ENCODE peak calls at places on chromosomes 13 and 19, in four cellular contexts. F, I, T and H are unnamed samples.

GRCh38 chr13:53136554-53136953 is 107.9 kb downstream of the OLFM4 start:
- DNase-seq in F (no peak), I (no peak), T (no peak), H (no peak)

GRCh38 chr19:14514215-14514871 is 3.9 kb downstream of the DNAJB1 start:
- DNase-seq in F (no peak), I (no peak), T (no peak), H (no peak)

GRCh38 chr19:44988896-44989563 is 12.2 kb upstream of the RELB start:
- DNase-seq in F (peak; percentile 43), I (peak; percentile 63), T (peak; percentile 86), H (peak; percentile 69)

GRCh38 chr13:98496966-98497365 is 79.9 kb downstream of the STK24 start:
- DNase-seq in F (no peak), I (no peak), T (no peak), H (no peak)

GRCh38 chr13:44498969-44499368 is 77.2 kb downstream of the TSC22D1 start:
- DNase-seq in F (no peak), I (no peak), T (no peak), H (no peak)

GRCh38 chr13:30904043-30904442 is 2.0 kb upstream of the MEDAG start:
- DNase-seq in F (no peak), I (no peak), T (no peak), H (no peak)

GRCh38 chr13:78826312-78826711 is 167.4 kb upstream of the OBI1 start:
- DNase-seq in F (no peak), I (no peak), T (no peak), H (no peak)

GRCh38 chr13:110004814-110005213 is 218.4 kb upstream of the IRS2 start:
- DNase-seq in F (no peak), I (no peak), T (no peak), H (no peak)

GRCh38 chr13:112711528-112712265 is 21.9 kb downstream of the ATP11A start:
- DNase-seq in F (peak; percentile 48), I (peak; percentile 97), T (peak; percentile 74), H (peak; percentile 45)

GRCh38 chr13:36131931-36132297 is 732 bp upstream of the DCLK1 start:
- DNase-seq in F (no peak), I (peak; percentile 45), T (no peak), H (no peak)

GRCh38 chr19:16951529-16951928 is 62.7 kb downstream of the F2RL3 start:
- DNase-seq in F (no peak), I (no peak), T (no peak), H (no peak)
- TF ChIP-seq CTCF in F (no peak), I (no peak), T (no peak), H (no peak)

GRCh38 chr19:48513289-48514122 is 1.9 kb upstream of the LMTK3 start:
- DNase-seq in F (no peak), I (peak; percentile 62), T (peak; percentile 83), H (peak; percentile 72)
- TF ChIP-seq CTCF in F (no peak), I (no peak), T (no peak), H (no peak)

DNA sequence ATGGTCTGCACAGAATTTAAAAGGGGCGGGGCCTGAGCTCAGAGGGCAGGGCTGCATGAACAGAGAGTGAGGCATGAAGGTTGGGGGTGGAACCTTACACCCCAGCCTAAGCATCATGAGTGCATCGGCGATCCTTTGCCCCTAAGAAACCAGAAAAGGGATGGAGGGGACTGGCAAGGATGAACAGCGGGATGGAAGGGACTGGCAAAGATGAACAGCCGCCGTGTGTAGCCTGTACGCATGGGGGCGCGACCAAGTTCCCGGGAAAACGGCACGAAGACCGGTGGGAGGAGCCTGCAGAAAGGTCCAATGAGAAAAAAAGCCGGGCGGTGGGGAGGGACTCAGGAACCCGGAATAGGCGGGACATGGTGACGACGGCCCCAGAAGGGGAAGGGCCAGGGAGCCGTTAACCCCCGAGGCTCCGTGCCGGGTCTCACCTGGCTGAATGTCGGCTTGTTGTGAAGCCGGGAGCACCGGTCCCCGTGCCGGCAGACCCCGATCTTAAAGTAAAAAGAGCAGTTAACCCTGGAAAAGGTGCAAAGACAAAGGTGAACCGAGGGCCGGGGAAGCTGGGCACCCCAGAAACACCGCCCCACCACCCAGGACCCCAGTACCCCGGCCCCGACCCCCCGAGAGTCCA is 410 bp downstream of the U2AF1L4 start:
- DNase-seq in F (peak; percentile 85), I (peak; percentile 96), T (peak; percentile 96), H (peak; percentile 91)
- TF ChIP-seq CTCF in F (no peak), I (peak; percentile 52), T (no peak), H (no peak)

GRCh38 chr13:48874165-48874564 is 101.5 kb upstream of the FNDC3A start:
- DNase-seq in F (no peak), I (no peak), T (no peak), H (no peak)

GRCh38 chr13:48875071-48875470 is 100.6 kb upstream of the FNDC3A start:
- DNase-seq in F (no peak), I (no peak), T (no peak), H (no peak)

GRCh38 chr13:48873081-48873480 is 102.6 kb upstream of the FNDC3A start:
- DNase-seq in F (no peak), I (no peak), T (no peak), H (no peak)

GRCh38 chr13:48876289-48876688 is 99.4 kb upstream of the FNDC3A start:
- DNase-seq in F (no peak), I (no peak), T (no peak), H (no peak)

DNA sequence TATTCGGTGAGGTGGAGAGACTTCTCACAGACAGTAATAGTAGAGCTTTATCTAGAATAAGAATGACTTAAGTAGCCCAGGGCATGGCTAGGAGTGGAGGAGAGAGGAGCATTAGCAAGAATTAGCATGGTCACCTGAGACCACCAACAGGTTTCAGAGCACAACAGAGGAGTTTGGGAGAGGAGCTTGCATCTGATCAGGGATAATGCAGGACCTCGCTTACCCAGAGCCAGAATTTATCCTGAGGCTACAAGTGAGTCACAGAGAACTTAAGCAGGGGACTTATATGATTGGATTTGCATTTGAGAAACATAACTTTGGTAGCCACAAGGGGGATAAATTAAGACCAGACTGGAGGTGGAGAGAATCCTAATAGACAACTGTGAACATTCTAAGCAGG is 102.1 kb upstream of the FNDC3A start:
- DNase-seq in F (no peak), I (peak; percentile 28), T (peak; percentile 23), H (no peak)
- TF ChIP-seq CTCF in F (no peak), I (no peak), T (no peak), H (no peak)

GRCh38 chr19:42092350-42092749 is 16.4 kb downstream of the ZNF574 start:
- DNase-seq in F (no peak), I (no peak), T (peak; percentile 69), H (no peak)
- TF ChIP-seq CTCF in F (no peak), I (peak; percentile 53), T (no peak), H (peak; percentile 19)

DNA sequence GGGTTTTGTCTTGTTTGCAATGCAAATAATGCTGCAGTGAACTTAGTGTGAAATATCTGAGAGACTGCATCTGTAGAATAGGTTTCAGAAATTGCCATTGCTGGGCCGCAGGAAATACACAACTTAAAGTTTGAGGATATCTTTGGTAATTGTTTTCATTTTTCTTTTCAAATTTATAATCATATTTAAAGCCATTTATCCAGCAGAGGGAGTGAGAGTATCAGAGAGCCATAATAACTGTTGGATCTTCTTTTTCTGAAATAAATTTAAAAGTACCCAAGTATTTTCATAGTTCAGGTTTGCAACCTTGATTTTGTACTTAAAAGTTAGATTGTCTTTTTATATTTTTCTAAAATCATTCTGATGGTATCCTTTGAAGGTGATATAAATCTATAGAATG is 99.4 kb downstream of the ZMYM2 start:
- DNase-seq in F (no peak), I (no peak), T (no peak), H (no peak)
- TF ChIP-seq CTCF in F (no peak), I (peak; percentile 26), T (no peak), H (no peak)